ENCODE peak calls at places on chromosome 19, in seven cellular contexts. H, S, Q, F, W, O and N are unnamed samples.
A peak's percentile ranks its signal among the peaks of the same experiment; 100 is the strongest.

GRCh38 chr19:17951151-17952040 is 15.5 kb upstream of the KCNN1 start:
- DNase-seq in H (no peak), S (no peak), Q (no peak), F (no peak), W (no peak), O (no peak), N (no peak)

GRCh38 chr19:48967346-48968178 is 2.5 kb downstream of the FTL start:
- DNase-seq in H (peak; percentile 76), S (no peak), Q (no peak), F (peak; percentile 88), W (peak; percentile 60), O (no peak), N (no peak)

GRCh38 chr19:29798783-29799182 is 13.0 kb upstream of the CCNE1 start:
- DNase-seq in H (no peak), S (no peak), Q (no peak), F (no peak), W (no peak), O (peak; percentile 75), N (no peak)

GRCh38 chr19:49058592-49058991 is 1.0 kb upstream of the CGB7 start:
- DNase-seq in H (no peak), S (no peak), Q (no peak), F (no peak), W (no peak), O (peak; percentile 65), N (peak; percentile 35)

GRCh38 chr19:45025264-45025663 is 13.6 kb upstream of the CLASRP start:
- DNase-seq in H (no peak), S (no peak), Q (no peak), F (no peak), W (no peak), O (no peak), N (no peak)

GRCh38 chr19:661427-662196 is 1.4 kb downstream of the RNF126 start:
- DNase-seq in H (no peak), S (peak; percentile 76), Q (peak; percentile 60), F (peak; percentile 70), W (no peak), O (peak; percentile 46), N (no peak)

GRCh38 chr19:48553676-48554384 is 1.9 kb downstream of the SULT2B1 start:
- DNase-seq in H (no peak), S (no peak), Q (peak; percentile 45), F (peak; percentile 14), W (no peak), O (peak; percentile 27), N (peak; percentile 20)

GRCh38 chr19:17620696-17621095 is 65.2 kb downstream of the COLGALT1 start:
- DNase-seq in H (no peak), S (no peak), Q (no peak), F (no peak), W (no peak), O (no peak), N (no peak)

GRCh38 chr19:47444388-47444821 is 25.1 kb upstream of the MEIS3 start:
- DNase-seq in H (no peak), S (peak; percentile 24), Q (no peak), F (no peak), W (no peak), O (no peak), N (no peak)

GRCh38 chr19:11361037-11361770 is 6.0 kb downstream of the PLPPR2 start:
- DNase-seq in H (no peak), S (no peak), Q (peak; percentile 93), F (no peak), W (no peak), O (no peak), N (no peak)

GRCh38 chr19:11324079-11324661 is 15.3 kb downstream of the RAB3D start:
- DNase-seq in H (peak; percentile 67), S (peak; percentile 24), Q (peak; percentile 85), F (peak; percentile 91), W (peak; percentile 90), O (peak; percentile 94), N (peak; percentile 88)

GRCh38 chr19:47853003-47853402 is 6.0 kb upstream of the TPRX2 start:
- DNase-seq in H (no peak), S (no peak), Q (no peak), F (peak; percentile 29), W (no peak), O (no peak), N (no peak)

GRCh38 chr19:2235396-2236284 is 489 bp downstream of the PLEKHJ1 start:
- DNase-seq in H (no peak), S (no peak), Q (peak; percentile 79), F (peak; percentile 48), W (no peak), O (no peak), N (no peak)

GRCh38 chr19:55638864-55639359 is 1.9 kb upstream of the ZNF580 start:
- DNase-seq in H (no peak), S (peak; percentile 50), Q (no peak), F (peak; percentile 60), W (no peak), O (no peak), N (no peak)

GRCh38 chr19:34589730-34590129 is 87.2 kb downstream of the SCGB2B2 start:
- DNase-seq in H (no peak), S (no peak), Q (no peak), F (no peak), W (no peak), O (no peak), N (no peak)

GRCh38 chr19:21482863-21483276 is 22.5 kb upstream of the ZNF429 start:
- DNase-seq in H (peak; percentile 26), S (peak; percentile 56), Q (peak; percentile 63), F (peak; percentile 43), W (no peak), O (peak; percentile 18), N (peak; percentile 7)

GRCh38 chr19:10551698-10552301 is 8.1 kb downstream of the ATG4D start:
- DNase-seq in H (peak; percentile 14), S (peak; percentile 33), Q (peak; percentile 32), F (peak; percentile 67), W (no peak), O (no peak), N (no peak)

GRCh38 chr19:17211547-17212446 is 3.4 kb upstream of the USE1 start:
- DNase-seq in H (no peak), S (no peak), Q (no peak), F (no peak), W (no peak), O (no peak), N (no peak)

GRCh38 chr19:29841559-29842367 is 30.0 kb downstream of the CCNE1 start:
- DNase-seq in H (no peak), S (no peak), Q (no peak), F (peak; percentile 80), W (no peak), O (peak; percentile 42), N (peak; percentile 9)

GRCh38 chr19:9189538-9189937 is 10.8 kb downstream of the OR7D2 start:
- DNase-seq in H (no peak), S (no peak), Q (no peak), F (no peak), W (no peak), O (no peak), N (no peak)

GRCh38 chr19:7348587-7349230 is at the start of gene ARHGEF18:
- DNase-seq in H (peak; percentile 9), S (peak; percentile 56), Q (no peak), F (peak; percentile 73), W (no peak), O (no peak), N (no peak)

GRCh38 chr19:49764341-49764740 is 1.2 kb upstream of the TSKS start:
- DNase-seq in H (no peak), S (no peak), Q (no peak), F (no peak), W (no peak), O (no peak), N (no peak)

GRCh38 chr19:34838753-34839431 is 65.9 kb upstream of the ZNF599 start:
- DNase-seq in H (no peak), S (no peak), Q (peak; percentile 25), F (no peak), W (no peak), O (no peak), N (no peak)

GRCh38 chr19:32708457-32708856 is 11.1 kb upstream of the TDRD12 start:
- DNase-seq in H (no peak), S (peak; percentile 16), Q (no peak), F (no peak), W (no peak), O (no peak), N (no peak)